ENCODE peak calls at places on chromosomes 1 and 21, in four cellular contexts. Z is ovary, N is esophagus muscularis mucosa, K is H1. Y is an unnamed sample.

GRCh38 chr1:58885998-58886397 is 102.2 kb upstream of the JUN start:
- DNase-seq in Z (peak), N (no peak), K (no peak), Y (peak)

GRCh38 chr1:26158271-26159112 is at the start of gene FAM110D:
- DNase-seq in Z (no peak), N (no peak), K (no peak), Y (no peak)

GRCh38 chr1:86375688-86376087 is 20.4 kb downstream of the ODF2L start:
- DNase-seq in Z (no peak), N (no peak), K (no peak), Y (no peak)

GRCh38 chr1:198449727-198450433 is 90.6 kb downstream of the ATP6V1G3 start:
- DNase-seq in Z (no peak), N (no peak), K (no peak), Y (no peak)

GRCh38 chr1:18175530-18176377 is 68.2 kb downstream of the IGSF21 start:
- DNase-seq in Z (no peak), N (no peak), K (no peak), Y (no peak)

GRCh38 chr1:85822696-85823095 is 114.5 kb upstream of the ZNHIT6 start:
- DNase-seq in Z (no peak), N (no peak), K (no peak), Y (peak)

GRCh38 chr1:183652547-183653467 is at the start of gene APOBEC4:
- DNase-seq in Z (no peak), N (no peak), K (no peak), Y (no peak)

GRCh38 chr1:175887981-175888428 is 144.6 kb upstream of the TNR start:
- DNase-seq in Z (no peak), N (no peak), K (peak), Y (peak)

GRCh38 chr1:26094677-26095383 is 16.8 kb upstream of the PDIK1L start:
- DNase-seq in Z (peak), N (no peak), K (peak), Y (peak)

GRCh38 chr1:1782399-1783221 is 4.3 kb upstream of the NADK start:
- DNase-seq in Z (peak), N (peak), K (peak), Y (peak)

GRCh38 chr1:43317817-43318471 is 17.2 kb downstream of the TIE1 start:
- DNase-seq in Z (peak), N (no peak), K (no peak), Y (no peak)

GRCh38 chr1:89794406-89794805 is 26.4 kb upstream of the LRRC8D start:
- DNase-seq in Z (no peak), N (no peak), K (no peak), Y (no peak)

GRCh38 chr1:88892146-88892877 is 945 bp upstream of the GTF2B start:
- DNase-seq in Z (no peak), N (no peak), K (no peak), Y (no peak)

GRCh38 chr1:205248793-205249601 is 21.3 kb downstream of the TMCC2 start:
- DNase-seq in Z (peak), N (no peak), K (no peak), Y (peak)

GRCh38 chr1:207910678-207911354 is at the start of gene CD34:
- DNase-seq in Z (peak), N (peak), K (peak), Y (no peak)

GRCh38 chr1:34896612-34897011 is 32.8 kb downstream of the DLGAP3 start:
- DNase-seq in Z (no peak), N (no peak), K (no peak), Y (no peak)

GRCh38 chr1:151939789-151940188 is 30.5 kb upstream of the THEM4 start:
- DNase-seq in Z (no peak), N (peak), K (no peak), Y (no peak)

GRCh38 chr1:236540813-236541465 is 17.2 kb downstream of the LGALS8 start:
- DNase-seq in Z (no peak), N (no peak), K (no peak), Y (no peak)

GRCh38 chr1:235783148-235783776 is 83.4 kb downstream of the LYST start:
- DNase-seq in Z (peak), N (no peak), K (no peak), Y (no peak)

GRCh38 chr1:188822248-188822647 is 1655.4 kb downstream of the BRINP3 start:
- DNase-seq in Z (no peak), N (no peak), K (no peak), Y (no peak)

GRCh38 chr1:116498789-116499628 is 71.8 kb downstream of the CD58 start:
- DNase-seq in Z (peak), N (no peak), K (peak), Y (peak)

GRCh38 chr1:244952940-244953339 is 88.6 kb upstream of the HNRNPU start:
- DNase-seq in Z (no peak), N (no peak), K (peak), Y (no peak)

GRCh38 chr1:17212487-17213121 is 7.7 kb downstream of the PADI1 start:
- DNase-seq in Z (peak), N (no peak), K (no peak), Y (no peak)

GRCh38 chr1:36876990-36877389 is 157.3 kb downstream of the GRIK3 start:
- DNase-seq in Z (no peak), N (peak), K (no peak), Y (no peak)

GRCh38 chr1:228891134-228892034 is 156.1 kb downstream of the RHOU start:
- DNase-seq in Z (no peak), N (peak), K (no peak), Y (no peak)

GRCh38 chr1:172394811-172395210 is 25.7 kb upstream of the C1orf105 start:
- DNase-seq in Z (no peak), N (no peak), K (no peak), Y (no peak)

GRCh38 chr1:17909634-17910033 is 154.5 kb downstream of the ACTL8 start:
- DNase-seq in Z (no peak), N (no peak), K (peak), Y (no peak)

GRCh38 chr1:246139745-246140182 is 367.3 kb downstream of the SMYD3 start:
- DNase-seq in Z (no peak), N (no peak), K (no peak), Y (no peak)

GRCh38 chr21:45293214-45293725 is 5.6 kb upstream of the POFUT2 start:
- DNase-seq in Z (no peak), N (no peak), K (peak), Y (no peak)

GRCh38 chr1:153288634-153289275 is 24.0 kb downstream of the PGLYRP3 start:
- DNase-seq in Z (no peak), N (peak), K (peak), Y (no peak)

GRCh38 chr1:223405507-223405906 is 12.3 kb downstream of the CCDC185 start:
- DNase-seq in Z (no peak), N (no peak), K (no peak), Y (no peak)

GRCh38 chr1:234853906-234854647 is 244.1 kb upstream of the IRF2BP2 start:
- DNase-seq in Z (no peak), N (no peak), K (no peak), Y (no peak)

GRCh38 chr1:156577512-156577911 is 2.0 kb upstream of the TTC24 start:
- DNase-seq in Z (no peak), N (no peak), K (no peak), Y (no peak)

GRCh38 chr1:228530086-228530758 is 43.0 kb downstream of the RNF187 start:
- DNase-seq in Z (no peak), N (no peak), K (no peak), Y (no peak)

GRCh38 chr21:16551101-16551695 is 821.4 kb downstream of the USP25 start:
- DNase-seq in Z (no peak), N (no peak), K (no peak), Y (no peak)

GRCh38 chr1:63902844-63903589 is 129.2 kb downstream of the ROR1 start:
- DNase-seq in Z (peak), N (no peak), K (no peak), Y (no peak)

GRCh38 chr1:204584699-204585372 is 68.6 kb downstream of the MDM4 start:
- DNase-seq in Z (no peak), N (no peak), K (no peak), Y (no peak)

GRCh38 chr1:211791979-211792378 is 38.6 kb downstream of the LPGAT1 start:
- DNase-seq in Z (no peak), N (no peak), K (no peak), Y (no peak)
- TF ChIP-seq EP300 in Z (no peak), N (no peak), K (no peak), Y (no peak)

DNA sequence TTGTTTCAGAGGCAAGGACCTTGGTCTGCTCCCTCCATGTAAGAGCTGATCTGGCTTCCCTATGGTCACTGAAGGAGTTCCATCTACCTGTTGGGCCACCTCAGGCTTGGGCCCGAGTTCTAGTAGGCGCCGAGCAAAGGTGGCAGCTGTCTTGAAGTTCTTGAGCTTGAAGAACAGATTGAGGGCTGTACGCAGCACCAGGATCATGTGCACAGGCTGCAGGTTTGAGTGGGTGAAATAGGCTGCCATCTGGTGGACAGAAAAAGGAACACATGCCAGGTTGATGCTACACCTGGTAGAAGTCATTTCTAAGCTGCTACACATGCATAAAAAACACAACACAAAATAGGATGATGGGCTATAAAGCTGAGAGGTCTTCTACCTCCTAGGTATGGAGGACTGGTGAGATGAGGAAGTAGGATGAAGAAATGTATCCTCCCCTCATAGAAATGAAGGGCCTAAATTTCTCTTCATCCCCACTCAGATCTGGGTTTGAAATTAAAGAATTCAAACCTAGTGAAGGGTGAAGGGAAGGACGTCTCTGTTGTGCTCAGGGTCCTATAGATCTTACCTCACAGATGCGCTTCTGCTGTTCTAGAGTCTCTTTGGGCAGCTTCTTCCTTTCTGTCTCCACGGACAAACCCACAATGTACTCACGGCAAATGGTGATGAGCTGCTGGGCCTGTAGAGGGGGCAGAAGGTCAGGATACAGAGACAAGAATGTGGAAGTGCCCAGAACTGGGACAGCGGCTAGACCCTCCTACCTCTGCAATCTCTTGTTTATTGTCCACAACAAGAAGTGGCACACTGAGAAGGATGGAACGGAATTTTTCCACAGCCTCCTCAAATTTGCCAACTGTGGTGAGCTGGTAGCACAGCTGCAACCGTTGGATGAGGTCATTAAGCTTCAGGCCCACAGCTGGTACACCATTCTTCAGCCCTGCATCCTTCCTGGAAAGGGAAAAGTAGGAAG is 6.6 kb upstream of the PEX19 start:
- DNase-seq in Z (peak), N (peak), K (peak), Y (peak)
- H3K27ac ChIP-seq in Z (no peak), N (no peak), K (no peak), Y (peak)

GRCh38 chr1:209882942-209883340 is 55.1 kb upstream of the SYT14 start:
- DNase-seq in Z (no peak), N (peak), K (no peak), Y (no peak)
- TF ChIP-seq POLR2A in Z (no peak), N (no peak), K (no peak), Y (no peak)

DNA sequence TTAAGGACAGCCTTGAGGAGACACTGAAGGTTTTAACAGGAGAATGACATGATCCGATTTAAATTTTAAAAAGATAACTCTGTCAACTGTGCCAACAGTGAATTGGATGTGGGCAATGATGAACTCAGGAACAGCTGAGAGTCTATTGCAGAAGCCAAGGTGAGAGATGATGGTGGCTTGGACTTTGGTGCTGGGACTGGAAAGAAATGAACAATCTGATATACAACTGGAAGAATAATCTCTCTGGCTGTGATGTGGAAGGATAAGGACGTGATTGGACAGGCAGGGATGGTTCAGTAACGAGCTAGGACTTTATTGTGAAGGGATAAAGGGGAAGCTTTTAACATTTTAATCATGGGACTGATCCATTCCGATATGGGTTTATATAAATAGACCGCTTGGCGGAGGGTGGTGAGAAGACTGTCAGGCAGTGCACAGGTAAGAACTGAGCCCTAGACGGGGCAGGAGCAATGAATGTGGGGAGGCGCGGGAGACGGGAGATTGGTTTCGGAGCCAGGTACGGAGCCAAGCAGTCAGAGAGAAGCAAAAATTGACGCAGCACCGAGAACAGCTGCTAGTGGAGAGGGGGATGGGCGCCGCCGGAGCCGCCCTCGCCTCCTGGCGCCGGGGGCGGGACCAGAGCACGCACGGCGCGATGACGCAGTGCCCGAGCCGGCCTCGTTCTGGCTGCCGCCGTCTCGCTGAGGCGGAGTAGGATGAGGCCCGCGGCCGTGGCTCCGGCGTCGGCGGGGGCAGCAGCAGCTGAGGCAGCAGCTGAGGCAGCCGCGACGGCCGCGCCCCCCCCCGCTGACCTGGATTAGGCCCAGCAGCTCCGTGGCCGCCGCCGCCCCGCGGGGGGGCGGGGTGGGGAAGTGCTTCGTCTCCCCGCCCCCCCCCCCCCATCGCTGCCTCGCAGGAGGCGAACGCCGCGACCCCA is at the start of gene RNF11:
- DNase-seq in Z (peak), N (peak), K (peak), Y (peak)
- TF ChIP-seq EP300 in Z (no peak), N (no peak), K (peak), Y (peak)

GRCh38 chr1:61399192-61399591 is 316.8 kb downstream of the NFIA start:
- DNase-seq in Z (no peak), N (no peak), K (no peak), Y (no peak)

GRCh38 chr1:61400131-61400530 is 317.8 kb downstream of the NFIA start:
- DNase-seq in Z (no peak), N (no peak), K (no peak), Y (no peak)

GRCh38 chr1:61400997-61401396 is 318.6 kb downstream of the NFIA start:
- DNase-seq in Z (no peak), N (no peak), K (no peak), Y (no peak)

GRCh38 chr1:61406467-61406866 is 318.5 kb downstream of the TM2D1 start:
- DNase-seq in Z (no peak), N (peak), K (no peak), Y (no peak)

DNA sequence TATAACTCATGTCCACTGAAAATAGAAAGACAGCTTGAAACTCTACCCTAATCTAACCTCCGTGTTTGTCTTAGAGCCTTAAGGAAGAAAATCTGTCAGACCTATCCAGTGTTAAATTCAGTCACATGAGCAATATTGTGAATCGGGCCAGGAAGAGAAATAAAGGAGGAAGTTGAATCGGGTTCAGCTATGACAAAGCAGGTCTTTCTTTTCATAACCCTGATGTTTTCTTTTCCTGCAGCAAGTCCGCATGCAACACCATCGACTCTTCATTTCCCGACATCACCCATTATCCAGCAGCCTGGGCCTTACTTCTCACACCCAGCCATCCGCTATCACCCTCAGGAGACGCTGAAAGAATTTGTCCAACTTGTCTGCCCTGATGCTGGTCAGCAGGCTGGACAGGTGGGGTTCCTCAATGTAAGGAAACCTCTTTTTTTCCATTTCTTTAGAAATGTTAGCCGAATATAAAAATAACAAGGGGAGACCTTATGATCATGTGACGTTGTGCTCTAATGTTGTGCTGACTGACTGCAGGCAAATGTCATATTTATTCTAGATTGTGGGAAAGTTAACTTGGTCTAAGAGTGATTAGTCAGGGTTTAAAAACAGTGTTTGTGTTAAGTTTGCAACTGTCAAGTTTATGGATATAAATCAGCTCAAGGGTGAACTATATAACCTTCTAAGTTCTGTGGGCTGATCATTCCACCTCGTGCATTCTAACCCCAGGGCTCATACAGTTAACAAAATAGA is 320.9 kb downstream of the TM2D1 start:
- DNase-seq in Z (no peak), N (peak), K (no peak), Y (no peak)
- H3K27ac ChIP-seq in Z (no peak), N (peak), K (no peak), Y (no peak)

GRCh38 chr1:9537863-9538668 is 1.2 kb upstream of the SLC25A33 start:
- DNase-seq in Z (no peak), N (no peak), K (no peak), Y (no peak)

GRCh38 chr1:9542425-9542824 is 3.2 kb downstream of the SLC25A33 start:
- DNase-seq in Z (no peak), N (no peak), K (no peak), Y (no peak)

GRCh38 chr1:9539165-9539828 is at the start of gene SLC25A33:
- DNase-seq in Z (peak), N (peak), K (peak), Y (peak)

GRCh38 chr1:9538669-9539164 is 548 bp upstream of the SLC25A33 start:
- DNase-seq in Z (peak), N (no peak), K (no peak), Y (no peak)

DNA sequence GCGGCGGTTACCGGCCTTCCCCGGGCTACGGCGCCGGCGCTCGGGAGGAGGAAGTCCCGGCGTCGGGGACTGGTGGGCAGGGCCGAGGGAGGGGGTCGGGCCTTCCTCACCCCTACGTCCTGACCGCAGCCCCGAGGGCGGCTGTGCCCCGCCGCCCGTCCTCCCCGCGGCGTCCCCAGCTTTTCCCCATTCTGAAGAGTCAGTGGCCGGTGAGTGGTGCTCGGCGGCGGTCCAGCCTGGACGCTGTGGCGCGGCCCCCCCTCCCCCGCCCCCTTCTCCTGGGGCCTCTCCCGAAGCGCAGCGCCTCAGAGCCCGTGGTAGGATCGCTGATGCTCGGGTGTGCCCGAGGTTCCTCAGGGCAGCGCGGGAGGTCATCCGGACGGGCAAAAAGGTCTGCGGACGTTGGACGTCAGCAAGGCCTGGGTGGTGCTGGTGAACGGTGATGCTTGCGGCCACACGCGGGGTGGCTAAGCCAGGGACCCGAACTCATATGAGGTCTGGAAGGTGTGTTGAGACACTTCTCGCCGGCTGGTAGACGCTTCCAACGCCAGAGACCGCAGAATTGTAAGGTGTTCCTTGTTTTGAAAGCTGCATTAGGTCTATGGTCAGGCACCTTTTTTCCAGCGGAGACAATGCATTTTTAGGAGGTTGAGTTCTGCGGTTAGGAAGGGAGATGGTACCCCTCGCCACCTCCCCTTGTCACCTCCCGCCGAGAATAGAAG is 725 bp downstream of the SLC25A33 start:
- DNase-seq in Z (peak), N (no peak), K (peak), Y (no peak)
- TF ChIP-seq POLR2A in Z (no peak), N (no peak), K (no peak), Y (no peak)

GRCh38 chr1:106063510-106063909 is 993.0 kb upstream of the PRMT6 start:
- DNase-seq in Z (no peak), N (no peak), K (no peak), Y (no peak)
- TF ChIP-seq EP300 in Z (no peak), N (no peak), K (no peak), Y (no peak)

DNA sequence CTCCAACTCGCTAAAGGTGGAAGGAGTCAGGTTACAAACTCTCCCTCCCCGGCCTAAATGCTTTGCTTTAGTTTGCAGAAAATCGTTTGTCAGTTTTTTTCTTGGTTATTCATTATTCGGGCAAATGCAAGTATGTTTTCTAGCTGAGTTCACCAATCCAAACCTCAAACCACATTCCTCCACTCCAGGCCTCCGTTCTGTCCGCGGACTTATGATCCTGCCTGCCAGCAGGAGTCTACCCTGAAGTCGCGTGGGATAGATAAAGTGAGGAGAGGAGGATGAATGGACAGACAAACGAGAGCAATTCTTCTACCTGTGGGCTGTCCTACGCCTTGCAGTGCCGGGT is 1.3 kb downstream of the ADAMTS1 start:
- DNase-seq in Z (no peak), N (no peak), K (no peak), Y (no peak)
- H3K27ac ChIP-seq in Z (peak), N (peak), K (no peak), Y (peak)